ENCODE peak calls at places on chromosome 4, in nine cellular contexts. W is IMR-90, B is uterus, G is heart left ventricle, Z is sigmoid colon, O is spleen, I is ovary, P is endothelial cell of umbilical vein, F is K562. A is an unnamed sample.

GRCh38 chr4:177671387-177671786 is 229.2 kb upstream of the AGA start:
- DNase-seq in G (no peak), P (no peak), I (no peak), O (no peak), Z (no peak), B (no peak), F (no peak), W (no peak), A (no peak)

GRCh38 chr4:175298119-175298518 is 380.0 kb downstream of the ADAM29 start:
- DNase-seq in Z (no peak), G (no peak), W (peak; percentile 74), F (no peak), I (no peak), O (no peak), B (no peak), P (no peak), A (no peak)

GRCh38 chr4:8010618-8011017 is 71.0 kb upstream of the AFAP1 start:
- DNase-seq in I (peak; percentile 63), P (no peak), B (no peak), O (no peak), W (peak; percentile 57), F (no peak), G (no peak), Z (peak; percentile 78), A (peak; percentile 91)

GRCh38 chr4:5940470-5941203 is 47.8 kb upstream of the CRMP1 start:
- DNase-seq in I (no peak), B (no peak), F (no peak), G (no peak), O (peak; percentile 42), Z (peak; percentile 9), W (peak; percentile 10), P (no peak), A (no peak)

GRCh38 chr4:13484045-13484748 is at the start of gene RAB28:
- DNase-seq in P (peak; percentile 93), Z (peak; percentile 98), I (peak; percentile 97), F (peak; percentile 88), G (peak; percentile 96), B (peak; percentile 94), W (peak; percentile 93), O (peak; percentile 99), A (peak; percentile 96)

GRCh38 chr4:8316911-8317351 is 47.4 kb downstream of the HTRA3 start:
- DNase-seq in B (no peak), O (peak; percentile 50), F (no peak), I (no peak), W (no peak), G (no peak), P (no peak), Z (peak; percentile 63), A (peak; percentile 35)

GRCh38 chr4:73853246-73853704 is at the start of gene PF4V1:
- DNase-seq in P (peak; percentile 13), F (no peak), I (no peak), O (peak; percentile 75), W (no peak), B (no peak), Z (peak; percentile 69), G (no peak), A (no peak)

GRCh38 chr4:113293043-113293560 is 243.6 kb downstream of the ANK2 start:
- DNase-seq in F (no peak), P (no peak), Z (peak; percentile 65), W (peak; percentile 68), B (no peak), G (no peak), O (no peak), I (peak; percentile 42), A (no peak)

GRCh38 chr4:79150820-79151416 is 174.9 kb downstream of the NAA11 start:
- DNase-seq in G (no peak), I (no peak), F (no peak), W (no peak), B (no peak), Z (no peak), P (no peak), O (no peak), A (no peak)

GRCh38 chr4:41747230-41748055 is 1.1 kb downstream of the PHOX2B start:
- DNase-seq in F (no peak), B (no peak), W (no peak), G (no peak), O (no peak), I (no peak), Z (no peak), P (no peak), A (no peak)

GRCh38 chr4:102715057-102715456 is 45.7 kb downstream of the MANBA start:
- DNase-seq in G (no peak), B (no peak), P (no peak), I (no peak), O (no peak), W (no peak), F (no peak), Z (no peak), A (no peak)

GRCh38 chr4:169205146-169205806 is 65.5 kb downstream of the SH3RF1 start:
- DNase-seq in P (no peak), O (no peak), Z (no peak), G (no peak), B (no peak), I (no peak), W (no peak), F (no peak), A (no peak)

GRCh38 chr4:60133414-60133813 is 1066.7 kb upstream of the ADGRL3 start:
- DNase-seq in I (no peak), F (no peak), O (no peak), B (no peak), G (no peak), P (no peak), W (peak; percentile 36), Z (no peak), A (no peak)

GRCh38 chr4:107034091-107034698 is 1.9 kb downstream of the DKK2 start:
- DNase-seq in O (peak; percentile 75), B (peak; percentile 8), W (no peak), I (peak; percentile 23), Z (peak; percentile 74), F (no peak), G (no peak), P (peak; percentile 52), A (no peak)

GRCh38 chr4:78059524-78059889 is 2.4 kb downstream of the FRAS1 start:
- DNase-seq in B (peak; percentile 18), I (no peak), G (peak; percentile 51), Z (peak; percentile 70), W (peak; percentile 45), O (no peak), F (peak; percentile 44), P (peak; percentile 61), A (peak; percentile 30)

GRCh38 chr4:187451776-187452175 is 543.8 kb upstream of the ZFP42 start:
- DNase-seq in O (no peak), F (no peak), P (no peak), I (no peak), G (no peak), W (no peak), Z (no peak), B (no peak), A (no peak)

GRCh38 chr4:41692717-41693345 is 55.7 kb downstream of the PHOX2B start:
- DNase-seq in O (no peak), B (no peak), F (peak; percentile 70), P (peak; percentile 58), Z (peak; percentile 63), G (peak; percentile 28), I (no peak), W (peak; percentile 59), A (peak; percentile 60)

GRCh38 chr4:180617203-180617602 is 1626.0 kb upstream of the TENM3 start:
- DNase-seq in O (no peak), W (peak; percentile 1), F (no peak), G (no peak), P (no peak), Z (no peak), I (no peak), B (no peak), A (no peak)

GRCh38 chr4:55080174-55080865 is 45.1 kb downstream of the KDR start:
- DNase-seq in F (no peak), I (no peak), Z (no peak), P (no peak), B (no peak), W (no peak), O (no peak), G (no peak), A (no peak)

GRCh38 chr4:156711196-156711590 is 260.4 kb downstream of the PDGFC start:
- DNase-seq in I (no peak), W (no peak), P (no peak), G (no peak), B (no peak), Z (no peak), O (no peak), F (no peak), A (no peak)
- H3K4me1 ChIP-seq in I (no peaks in the 10 kb centered on the region), W (no peaks in the 10 kb centered on the region), P (no peaks in the 10 kb centered on the region), G (no peaks in the 10 kb centered on the region), B (no peaks in the 10 kb centered on the region), Z (no peaks in the 10 kb centered on the region), O (no peaks in the 10 kb centered on the region), F (no peaks in the 10 kb centered on the region), A (no peaks in the 10 kb centered on the region)

GRCh38 chr4:139177888-139178609 is 1.0 kb upstream of the ELF2 start:
- DNase-seq in O (peak; percentile 98), I (peak; percentile 94), B (peak; percentile 94), W (peak; percentile 91), Z (peak; percentile 98), F (peak; percentile 89), G (peak; percentile 97), P (peak; percentile 96), A (peak; percentile 96)
- TF ChIP-seq POLR2A in O (peak; percentile 58), I (peak; percentile 75), B (peak; percentile 91), W (peak; percentile 60), Z (peak; percentile 58), F (peak; percentile 93), G (peak; percentile 90), P (peak; percentile 75), A (peak; percentile 93)

GRCh38 chr4:154366956-154367355 is 124.6 kb downstream of the DCHS2 start:
- DNase-seq in Z (no peak), F (no peak), O (no peak), P (no peak), B (no peak), G (no peak), I (no peak), W (no peak), A (no peak)
- H3K4me3 ChIP-seq in Z (no peak overlapping the region), F (no peak overlapping the region), O (no peak overlapping the region), P (no peak overlapping the region), B (no peak overlapping the region), G (no peak overlapping the region), I (no peak overlapping the region), W (no peak overlapping the region), A (no peak overlapping the region)

GRCh38 chr4:85787133-85787532 is 312.2 kb downstream of the ARHGAP24 start:
- DNase-seq in F (no peak), P (peak; percentile 81), I (no peak), Z (no peak), O (no peak), W (peak; percentile 93), B (no peak), G (no peak), A (no peak)

GRCh38 chr4:85783900-85784299 is 308.9 kb downstream of the ARHGAP24 start:
- DNase-seq in G (no peak), P (no peak), F (no peak), B (no peak), O (no peak), Z (no peak), I (no peak), W (no peak), A (no peak)

GRCh38 chr4:85783483-85783882 is 308.5 kb downstream of the ARHGAP24 start:
- DNase-seq in W (peak; percentile 90), B (no peak), F (no peak), P (peak; percentile 95), O (no peak), I (no peak), G (no peak), Z (no peak), A (no peak)

GRCh38 chr4:85784947-85785346 is 310.0 kb downstream of the ARHGAP24 start:
- DNase-seq in W (no peak), O (no peak), F (no peak), G (no peak), Z (no peak), I (no peak), B (no peak), P (no peak), A (no peak)

GRCh38 chr4:85784348-85784747 is 309.4 kb downstream of the ARHGAP24 start:
- DNase-seq in I (no peak), B (no peak), Z (no peak), F (no peak), P (peak; percentile 61), O (no peak), W (no peak), G (no peak), A (no peak)
- H3K4me1 ChIP-seq in I (peaks cover 12% of the 10 kb centered on the region), B (no peaks in the 10 kb centered on the region), Z (peaks cover 64% of the 10 kb centered on the region), F (no peaks in the 10 kb centered on the region), P (peaks cover 81% of the 10 kb centered on the region), O (peaks cover 19% of the 10 kb centered on the region), W (peaks cover 18% of the 10 kb centered on the region), G (peaks cover 35% of the 10 kb centered on the region), A (no peaks in the 10 kb centered on the region)